ENCODE peak calls at places on chromosomes 7 and 10, in four cellular contexts. C is K562, W is HCT116, V is HepG2. Q is an unnamed sample.

GRCh38 chr7:48781783-48782182 is 142.6 kb upstream of the CDC14C start:
- DNase-seq in C (no peak), W (no peak), V (no peak), Q (no peak)

GRCh38 chr10:58052772-58053171 is 214.9 kb downstream of the IPMK start:
- DNase-seq in C (no peak), W (no peak), V (no peak), Q (no peak)

GRCh38 chr10:99920901-99921300 is 88.8 kb downstream of the DNMBP start:
- DNase-seq in C (no peak), W (no peak), V (no peak), Q (no peak)

GRCh38 chr10:59012839-59013238 is 163.6 kb upstream of the PHYHIPL start:
- DNase-seq in C (no peak), W (no peak), V (no peak), Q (no peak)

GRCh38 chr7:99392046-99392445 is 16.4 kb downstream of the PDAP1 start:
- DNase-seq in C (no peak), W (no peak), V (no peak), Q (no peak)

GRCh38 chr7:28700790-28701203 is 257.3 kb downstream of the TRIL start:
- DNase-seq in C (no peak), W (no peak), V (no peak), Q (no peak)

GRCh38 chr10:95783741-95784140 is 27.8 kb downstream of the ENTPD1 start:
- DNase-seq in C (no peak), W (no peak), V (no peak), Q (no peak)

GRCh38 chr10:63798599-63799498 is 277.6 kb downstream of the REEP3 start:
- DNase-seq in C (no peak), W (no peak), V (peak), Q (no peak)

GRCh38 chr10:125156739-125157472 is 3.5 kb downstream of the CTBP2 start:
- DNase-seq in C (no peak), W (no peak), V (no peak), Q (no peak)

GRCh38 chr7:158325530-158326381 is 261.9 kb downstream of the PTPRN2 start:
- DNase-seq in C (no peak), W (no peak), V (peak), Q (peak)

GRCh38 chr10:1157615-1157933 is 101.4 kb downstream of the WDR37 start:
- DNase-seq in C (no peak), W (no peak), V (no peak), Q (no peak)

GRCh38 chr7:50554431-50554830 is 10.8 kb downstream of the DDC start:
- DNase-seq in C (no peak), W (no peak), V (no peak), Q (no peak)

GRCh38 chr10:118496525-118496924 is 98.9 kb downstream of the PRLHR start:
- DNase-seq in C (no peak), W (no peak), V (no peak), Q (no peak)

GRCh38 chr7:76051840-76052239 is 3.9 kb downstream of the MDH2 start:
- DNase-seq in C (no peak), W (no peak), V (no peak), Q (no peak)

GRCh38 chr10:115827650-115828049 is 445.4 kb downstream of the GFRA1 start:
- DNase-seq in C (no peak), W (no peak), V (no peak), Q (no peak)

GRCh38 chr10:6665847-6666246 is 85.8 kb upstream of the PRKCQ start:
- DNase-seq in C (no peak), W (no peak), V (no peak), Q (peak)

GRCh38 chr10:52488606-52489485 is 174.8 kb downstream of the DKK1 start:
- DNase-seq in C (peak), W (no peak), V (peak), Q (peak)

GRCh38 chr10:58016614-58017013 is 251.1 kb downstream of the IPMK start:
- DNase-seq in C (no peak), W (no peak), V (no peak), Q (no peak)

GRCh38 chr10:73908853-73909611 is 1.9 kb upstream of the PLAU start:
- DNase-seq in C (peak), W (no peak), V (peak), Q (no peak)

GRCh38 chr10:47364366-47364765 is 16.2 kb downstream of the RBP3 start:
- DNase-seq in C (no peak), W (no peak), V (no peak), Q (no peak)

GRCh38 chr10:124701881-124702656 is 42.1 kb downstream of the FAM53B start:
- DNase-seq in C (peak), W (no peak), V (no peak), Q (no peak)

GRCh38 chr10:16756561-16757221 is 60.5 kb downstream of the RSU1 start:
- DNase-seq in C (no peak), W (no peak), V (no peak), Q (no peak)

GRCh38 chr10:30528427-30528782 is 94.4 kb downstream of the MAP3K8 start:
- DNase-seq in C (no peak), W (no peak), V (no peak), Q (no peak)

GRCh38 chr10:52956451-52956850 is 183.9 kb upstream of the MBL2 start:
- DNase-seq in C (no peak), W (no peak), V (peak), Q (no peak)

GRCh38 chr7:96400518-96400917 is 78.6 kb upstream of the SLC25A13 start:
- DNase-seq in C (no peak), W (no peak), V (no peak), Q (no peak)

GRCh38 chr7:77330169-77330882 is 85.8 kb downstream of the GSAP start:
- DNase-seq in C (no peak), W (no peak), V (no peak), Q (no peak)

GRCh38 chr7:139734395-139734794 is 43.4 kb downstream of the HIPK2 start:
- DNase-seq in C (no peak), W (no peak), V (no peak), Q (no peak)

GRCh38 chr7:157397751-157398691 is 61.2 kb downstream of the DNAJB6 start:
- DNase-seq in C (peak), W (no peak), V (peak), Q (peak)

GRCh38 chr10:110165239-110165638 is 42.2 kb upstream of the MXI1 start:
- DNase-seq in C (no peak), W (no peak), V (no peak), Q (no peak)

GRCh38 chr7:151384352-151384697 is 25.5 kb downstream of the WDR86 start:
- DNase-seq in C (no peak), W (no peak), V (no peak), Q (no peak)

GRCh38 chr10:18140149-18140956 is at the start of gene CACNB2:
- DNase-seq in C (no peak), W (no peak), V (peak), Q (peak)

GRCh38 chr7:134593530-134594392 is 44.9 kb downstream of the AKR1B15 start:
- DNase-seq in C (peak), W (no peak), V (peak), Q (peak)

GRCh38 chr10:19702215-19702614 is 114.0 kb upstream of the PLXDC2 start:
- DNase-seq in C (no peak), W (no peak), V (no peak), Q (no peak)

GRCh38 chr10:130932326-130933007 is 379.1 kb downstream of the TCERG1L start:
- DNase-seq in C (no peak), W (no peak), V (no peak), Q (no peak)

GRCh38 chr10:20811131-20811530 is 86.0 kb downstream of the NEBL start:
- DNase-seq in C (no peak), W (no peak), V (no peak), Q (no peak)
- H3K27ac ChIP-seq in C (no peak), W (no peak), V (no peak), Q (no peak)

GRCh38 chr10:89744021-89744420 is 42.6 kb downstream of the KIF20B start:
- DNase-seq in C (no peak), W (no peak), V (no peak), Q (no peak)
- TF ChIP-seq ELF1 in C (no peak), W (no peak), V (no peak), Q (no peak)

GRCh38 chr7:44281811-44282600 is 43.4 kb downstream of the CAMK2B start:
- DNase-seq in C (no peak), W (no peak), V (no peak), Q (peak)

GRCh38 chr7:44280636-44280992 is 44.8 kb downstream of the CAMK2B start:
- DNase-seq in C (no peak), W (no peak), V (no peak), Q (peak)

GRCh38 chr7:44279731-44280505 is 45.5 kb downstream of the CAMK2B start:
- DNase-seq in C (peak), W (no peak), V (no peak), Q (peak)

GRCh38 chr7:44282601-44283171 is 42.7 kb downstream of the CAMK2B start:
- DNase-seq in C (no peak), W (no peak), V (no peak), Q (peak)

DNA sequence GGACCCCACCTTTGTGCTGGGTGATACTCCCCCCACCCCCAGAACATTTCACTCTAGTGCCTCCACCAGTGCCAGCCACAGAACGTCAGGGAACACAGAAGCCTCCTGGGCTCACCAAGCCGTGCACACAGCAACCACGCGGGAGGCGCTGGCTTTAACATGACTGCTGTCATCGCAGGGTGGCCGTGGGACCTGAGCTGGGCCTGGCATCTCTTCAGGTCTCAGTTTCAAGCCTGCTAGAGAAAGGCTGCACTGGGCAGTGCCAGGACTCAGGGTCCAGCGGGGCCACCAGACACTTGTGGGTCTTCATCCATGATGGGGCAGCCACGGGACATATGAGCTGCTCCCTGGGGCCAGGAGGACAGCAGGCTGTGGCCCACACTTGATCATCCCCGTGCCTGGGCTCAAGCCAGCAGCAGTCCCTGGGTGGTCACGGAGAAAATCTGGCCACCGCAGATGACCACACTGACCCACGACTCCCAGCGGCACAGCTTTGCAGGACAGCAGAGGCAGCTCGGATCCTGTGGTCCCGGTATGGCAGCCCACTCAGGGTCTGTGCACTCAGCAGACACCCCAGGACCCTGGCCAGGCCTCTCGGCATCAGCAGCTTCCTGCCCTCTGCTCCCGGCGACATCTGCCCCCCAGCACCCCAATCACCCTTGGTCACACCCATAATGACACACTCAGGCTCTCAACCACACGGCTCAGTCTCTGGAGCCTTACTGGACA is 44.2 kb downstream of the CAMK2B start:
- DNase-seq in C (no peak), W (no peak), V (no peak), Q (peak)
- H3K27ac ChIP-seq in C (no peak), W (no peak), V (no peak), Q (no peak)

GRCh38 chr10:10830316-10831061 is 187.2 kb upstream of the CELF2 start:
- DNase-seq in C (no peak), W (no peak), V (no peak), Q (no peak)
- TF ChIP-seq ELF1 in C (no peak), W (no peak), V (no peak), Q (no peak)

DNA sequence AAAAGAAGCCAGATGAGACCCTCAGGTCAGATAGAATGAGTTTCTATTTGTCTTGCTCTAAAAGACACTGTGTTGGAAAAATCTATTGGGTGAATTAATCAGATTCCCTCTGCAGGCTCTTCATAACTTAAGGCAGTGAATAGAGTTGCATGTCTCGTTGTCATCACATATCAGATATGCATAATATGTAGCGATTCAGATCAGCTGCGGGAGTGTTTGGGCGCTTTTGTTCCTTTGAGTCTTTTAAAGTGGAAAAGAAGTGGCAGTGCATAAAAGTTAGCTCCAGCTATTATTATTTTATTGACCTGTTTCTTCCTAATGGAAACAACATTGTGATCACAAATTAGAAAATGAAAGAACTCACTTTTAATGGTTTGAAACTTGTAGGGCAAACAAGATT is 84.4 kb downstream of the CDK14 start:
- DNase-seq in C (no peak), W (no peak), V (no peak), Q (no peak)
- H3K27ac ChIP-seq in C (no peak), W (no peak), V (no peak), Q (no peak)

Q was measured in SK-N-SH.